ENCODE peak calls at places on chromosomes 5 and 9, in nine cellular contexts. U is K562, L is GM23338, M is heart right ventricle, E is cardiac muscle cell, I is IMR-90, G is SK-N-SH, P is sigmoid colon, V is colonic mucosa. C is an unnamed sample.
A peak's percentile ranks its signal among the peaks of the same experiment; 100 is the strongest.

GRCh38 chr9:37956423-37956820 is 52.5 kb upstream of the SLC25A51 start:
- DNase-seq in M (no peak), V (no peak), P (no peak), G (no peak), I (no peak), E (no peak), L (no peak), U (no peak), C (no peak)

GRCh38 chr5:179755022-179755421 is 22.4 kb downstream of the MAML1 start:
- DNase-seq in L (peak; percentile 68), U (peak; percentile 23), P (no peak), V (no peak), G (no peak), M (no peak), E (peak; percentile 88), I (no peak), C (no peak)

GRCh38 chr5:33381243-33381642 is 59.5 kb upstream of the TARS1 start:
- DNase-seq in I (no peak), L (no peak), U (no peak), G (no peak), M (no peak), P (no peak), E (no peak), V (no peak), C (no peak)

GRCh38 chr5:31096238-31096865 is 97.1 kb upstream of the CDH6 start:
- DNase-seq in P (no peak), M (no peak), I (peak; percentile 91), E (no peak), L (no peak), V (no peak), G (no peak), U (no peak), C (no peak)

GRCh38 chr5:44845777-44846176 is 37.0 kb downstream of the MRPS30 start:
- DNase-seq in L (no peak), E (no peak), U (no peak), P (no peak), V (no peak), M (no peak), I (no peak), G (no peak), C (peak; percentile 62)

GRCh38 chr5:140725799-140726471 is 25.7 kb downstream of the ZMAT2 start:
- DNase-seq in E (peak; percentile 80), M (peak; percentile 37), V (peak; percentile 59), G (peak; percentile 62), L (peak; percentile 90), I (peak; percentile 94), U (peak; percentile 96), P (peak; percentile 67), C (peak; percentile 87)

GRCh38 chr5:54889826-54890225 is 95.6 kb downstream of the ESM1 start:
- DNase-seq in M (no peak), P (no peak), G (no peak), V (no peak), U (no peak), L (no peak), E (peak; percentile 15), I (peak; percentile 58), C (no peak)

GRCh38 chr5:50794812-50795211 is 128.4 kb downstream of the PARP8 start:
- DNase-seq in L (no peak), M (no peak), V (peak; percentile 66), U (no peak), I (no peak), P (no peak), E (no peak), G (no peak), C (no peak)

GRCh38 chr5:63255609-63256008 is 677.0 kb downstream of the LRRC70 start:
- DNase-seq in V (no peak), G (no peak), M (no peak), U (no peak), P (no peak), E (no peak), L (peak; percentile 68), I (no peak), C (no peak)

GRCh38 chr5:117752403-117752802 is 1177.8 kb upstream of the SEMA6A start:
- DNase-seq in V (no peak), I (no peak), L (no peak), P (no peak), E (no peak), M (no peak), G (no peak), U (no peak), C (no peak)

GRCh38 chr5:157267025-157267424 is 1.1 kb downstream of the CYFIP2 start:
- DNase-seq in E (no peak), L (no peak), G (no peak), I (no peak), U (no peak), M (no peak), P (no peak), V (no peak), C (no peak)

GRCh38 chr5:146906803-146907202 is 28.2 kb upstream of the PPP2R2B start:
- DNase-seq in M (no peak), L (peak; percentile 87), I (no peak), U (peak; percentile 2), V (no peak), E (no peak), P (no peak), G (no peak), C (peak; percentile 54)

GRCh38 chr5:109721741-109722140 is 32.0 kb downstream of the MAN2A1 start:
- DNase-seq in P (no peak), M (no peak), E (no peak), G (no peak), V (no peak), L (no peak), U (no peak), I (no peak), C (no peak)

DNA sequence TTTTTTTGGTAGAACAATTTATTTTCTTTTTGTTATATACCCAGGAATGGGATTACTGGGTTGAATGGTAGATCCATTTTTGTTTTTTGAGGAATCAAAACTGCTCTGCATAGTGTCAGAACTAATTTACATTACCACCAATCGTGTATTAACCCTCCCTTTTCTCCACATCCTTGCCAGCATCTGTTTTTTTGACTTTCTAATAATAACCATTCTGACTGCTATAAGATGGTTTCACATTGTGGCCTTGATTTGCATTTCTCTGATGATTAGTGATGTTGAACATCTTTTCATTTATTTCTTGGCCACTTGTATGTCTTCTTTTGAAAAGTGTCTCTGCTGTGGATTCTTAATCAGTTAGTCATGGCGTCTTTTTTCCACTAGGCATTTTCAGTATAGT is 2144.3 kb upstream of the C9orf72 start:
- DNase-seq in G (no peak), E (no peak), I (no peak), P (no peak), U (no peak), V (no peak), L (no peak), M (no peak), C (no peak)
- TF ChIP-seq CTCF in G (no peak), E (no peak), I (no peak), P (no peak), U (no peak), V (no peak), L (no peak), M (no peak), C (no peak)

DNA sequence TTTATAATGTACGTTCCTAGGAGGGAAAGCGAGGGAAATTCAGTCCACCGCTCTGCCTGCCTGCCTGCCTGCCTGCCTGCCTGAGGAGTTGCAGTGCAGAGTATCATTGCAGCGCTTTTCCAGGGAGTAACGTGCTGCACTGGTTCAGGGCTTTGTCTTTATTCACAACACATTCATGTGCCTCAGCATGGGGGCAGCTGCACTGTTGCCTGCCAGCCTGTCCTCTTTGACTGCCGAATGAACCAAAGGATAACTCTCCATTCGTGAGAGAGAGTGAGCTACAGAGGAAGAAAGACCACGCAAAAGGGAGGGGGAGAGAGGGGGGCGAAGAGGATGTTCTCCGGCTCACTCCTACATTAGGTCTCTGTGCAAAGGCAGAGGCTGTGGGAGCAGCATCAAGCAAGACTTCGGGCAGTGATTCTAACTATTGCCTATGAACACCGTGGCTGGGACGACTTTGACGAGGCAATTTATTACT is 791.2 kb downstream of the MAT2B start:
- DNase-seq in G (no peak), E (peak; percentile 30), M (no peak), P (no peak), U (peak; percentile 37), L (peak; percentile 87), V (no peak), I (peak; percentile 18), C (no peak)
- H3K4me3 ChIP-seq in G (no peak overlapping the region), E (peak overlapping the region; percentile 10), M (no peak overlapping the region), P (peak overlapping the region; percentile 24), U (peak overlapping the region; percentile 3), L (peak overlapping the region; percentile 15), V (no peak overlapping the region), I (peak overlapping the region; percentile 45), C (no peak overlapping the region)

GRCh38 chr9:35700942-35701341 is 11.2 kb upstream of the TPM2 start:
- DNase-seq in U (no peak), G (no peak), L (no peak), I (no peak), E (no peak), M (no peak), V (no peak), P (peak; percentile 5), C (no peak)
- H3K36me3 ChIP-seq in U (peaks cover 97% of the 10 kb centered on the region), G (peaks cover 55% of the 10 kb centered on the region), L (peaks cover 31% of the 10 kb centered on the region), I (peaks cover 92% of the 10 kb centered on the region), E (peaks cover 85% of the 10 kb centered on the region), M (peaks cover 100% of the 10 kb centered on the region), V (peaks cover 61% of the 10 kb centered on the region), P (peaks cover 100% of the 10 kb centered on the region), C (peaks cover 88% of the 10 kb centered on the region)

GRCh38 chr5:150613991-150614650 is 26.3 kb upstream of the SYNPO start:
- DNase-seq in M (no peak), V (no peak), E (no peak), U (no peak), G (no peak), P (no peak), L (peak; percentile 75), I (no peak), C (no peak)
- TF ChIP-seq CTCF in M (peak; percentile 14), V (no peak), E (peak; percentile 35), U (peak; percentile 46), G (peak; percentile 26), P (no peak), L (peak; percentile 78), I (no peak), C (peak; percentile 33)

DNA sequence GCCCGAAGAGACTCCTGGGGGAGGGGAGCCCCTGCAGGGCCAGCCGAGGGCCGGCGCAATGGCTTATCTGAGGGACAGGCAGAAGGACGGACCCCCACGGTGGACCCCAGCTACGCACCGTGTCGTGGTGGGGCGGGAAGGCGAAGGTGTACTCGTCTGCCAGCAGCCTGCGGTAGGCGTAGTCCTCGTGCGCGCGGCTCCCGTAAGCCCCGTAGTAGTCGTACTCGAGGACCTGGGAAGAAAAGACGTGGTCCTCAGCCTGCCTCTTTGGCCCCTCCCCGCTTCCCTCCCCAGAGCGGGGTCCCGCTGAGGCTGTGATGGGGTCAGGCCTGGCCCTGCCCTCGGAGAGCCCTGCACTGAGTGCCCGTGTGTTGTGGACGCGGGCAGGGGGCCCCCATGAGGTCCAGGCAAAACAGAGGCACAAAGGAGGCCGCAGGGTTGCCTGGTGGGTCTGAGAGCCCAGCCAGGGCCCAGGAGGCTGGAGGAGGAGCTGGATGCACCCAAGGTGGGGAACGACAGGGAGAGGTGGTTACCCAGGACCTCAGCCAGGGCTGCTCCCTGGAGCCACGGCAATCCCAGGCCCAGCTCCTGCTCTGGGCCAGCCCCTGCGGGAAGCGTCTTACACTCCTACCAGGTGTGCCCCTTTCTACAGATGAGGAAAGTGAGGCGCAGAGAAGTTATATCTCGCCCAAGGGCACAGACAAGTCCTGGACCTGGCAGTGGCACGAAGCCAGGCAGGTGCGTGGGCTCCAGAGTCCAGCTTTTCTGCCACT is 35.2 kb downstream of the SARDH start:
- DNase-seq in L (peak; percentile 38), E (no peak), G (no peak), I (no peak), U (no peak), P (peak; percentile 56), M (no peak), V (no peak), C (peak; percentile 6)
- H3K4me3 ChIP-seq in L (no peak overlapping the region), E (no peak overlapping the region), G (no peak overlapping the region), I (no peak overlapping the region), U (no peak overlapping the region), P (peak overlapping the region; percentile 29), M (no peak overlapping the region), V (no peak overlapping the region), C (no peak overlapping the region)

GRCh38 chr9:96391021-96391765 is 7.7 kb upstream of the SLC35D2 start:
- DNase-seq in P (peak; percentile 60), E (no peak), G (no peak), L (no peak), V (peak; percentile 79), U (no peak), I (peak; percentile 37), M (no peak), C (no peak)
- H3K36me3 ChIP-seq in P (no peaks in the 10 kb centered on the region), E (no peaks in the 10 kb centered on the region), G (peaks cover 13% of the 10 kb centered on the region), L (peaks cover 32% of the 10 kb centered on the region), V (no peaks in the 10 kb centered on the region), U (peaks cover 92% of the 10 kb centered on the region), I (no peaks in the 10 kb centered on the region), M (no peaks in the 10 kb centered on the region), C (peaks cover 75% of the 10 kb centered on the region)